ENCODE peak calls at places on chromosomes 6 and 20, in four cellular contexts. R, P, F and Y are unnamed samples.
A peak's percentile ranks its signal among the peaks of the same experiment; 100 is the strongest.

GRCh38 chr20:41009960-41010359 is 18.7 kb upstream of the TOP1 start:
- DNase-seq in P (no peak), R (no peak), F (no peak), Y (peak; percentile 39)

GRCh38 chr6:46210294-46210693 is 39.5 kb upstream of the ENPP5 start:
- DNase-seq in R (no peak), F (no peak), P (no peak), Y (no peak)

GRCh38 chr20:24952376-24953203 is 3.5 kb downstream of the CST7 start:
- DNase-seq in F (no peak), P (no peak), R (no peak), Y (no peak)

GRCh38 chr20:34546751-34547181 is 11.8 kb upstream of the MAP1LC3A start:
- DNase-seq in P (no peak), F (no peak), R (no peak), Y (no peak)

GRCh38 chr20:59120491-59120890 is 43.1 kb upstream of the ZNF831 start:
- DNase-seq in P (peak; percentile 72), R (no peak), F (no peak), Y (no peak)

GRCh38 chr6:4759997-4760396 is 16.2 kb upstream of the CDYL start:
- DNase-seq in R (no peak), F (no peak), P (no peak), Y (no peak)

GRCh38 chr6:166904101-166904746 is 52.1 kb downstream of the RNASET2 start:
- DNase-seq in P (no peak), F (no peak), R (no peak), Y (no peak)

GRCh38 chr6:140101367-140101766 is 726.9 kb upstream of the CITED2 start:
- DNase-seq in F (peak; percentile 47), R (peak; percentile 32), P (no peak), Y (no peak)

GRCh38 chr6:142444388-142444787 is 142.6 kb downstream of the ADGRG6 start:
- DNase-seq in P (no peak), F (no peak), R (peak; percentile 28), Y (peak; percentile 47)
- H3K4me3 ChIP-seq in P (no peak overlapping the region), F (no peak overlapping the region), R (no peak overlapping the region), Y (no peak overlapping the region)

DNA sequence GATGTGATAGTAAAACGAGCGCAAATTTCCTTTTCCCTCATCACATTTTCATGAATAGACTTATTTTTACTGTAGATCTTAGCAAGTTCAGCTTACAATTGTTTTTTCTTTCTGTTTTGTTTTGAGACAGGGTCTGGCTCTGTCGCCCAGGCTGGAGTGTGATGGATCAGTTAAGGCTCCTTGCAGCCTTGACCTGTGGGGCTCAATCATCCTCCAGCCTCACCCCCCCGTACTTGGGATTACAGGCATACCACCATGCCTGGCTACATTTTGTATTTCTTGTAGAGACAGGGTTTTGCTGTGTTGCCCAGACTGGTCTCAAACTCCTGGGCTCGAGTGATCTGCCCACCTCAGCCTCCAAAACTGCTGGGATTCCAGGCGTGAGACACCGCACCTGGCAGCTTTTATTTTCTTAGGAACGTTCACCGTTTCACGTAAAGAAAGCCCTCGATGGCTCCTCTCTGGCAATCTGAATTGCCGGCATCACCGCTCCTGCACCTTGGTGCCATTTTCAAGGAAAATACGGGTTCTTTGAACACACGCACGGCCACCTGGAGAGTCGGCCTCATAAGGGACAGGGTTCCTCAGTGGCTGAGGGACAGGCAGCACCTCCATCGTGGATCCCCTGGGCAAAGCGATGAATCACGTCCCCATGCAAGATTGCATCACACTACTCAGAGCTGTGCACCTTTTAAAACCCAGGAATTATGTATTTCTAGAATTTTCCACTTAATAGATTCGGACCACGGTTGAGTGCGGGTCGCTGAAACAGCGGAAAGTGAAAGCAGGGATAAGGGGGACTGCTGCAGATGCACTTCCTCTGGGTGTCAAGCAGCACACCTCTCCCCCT is 78.7 kb downstream of the IRF4 start:
- DNase-seq in P (no peak), R (no peak), F (no peak), Y (no peak)
- H3K4me3 ChIP-seq in P (no peak overlapping the region), R (no peak overlapping the region), F (no peak overlapping the region), Y (no peak overlapping the region)

DNA sequence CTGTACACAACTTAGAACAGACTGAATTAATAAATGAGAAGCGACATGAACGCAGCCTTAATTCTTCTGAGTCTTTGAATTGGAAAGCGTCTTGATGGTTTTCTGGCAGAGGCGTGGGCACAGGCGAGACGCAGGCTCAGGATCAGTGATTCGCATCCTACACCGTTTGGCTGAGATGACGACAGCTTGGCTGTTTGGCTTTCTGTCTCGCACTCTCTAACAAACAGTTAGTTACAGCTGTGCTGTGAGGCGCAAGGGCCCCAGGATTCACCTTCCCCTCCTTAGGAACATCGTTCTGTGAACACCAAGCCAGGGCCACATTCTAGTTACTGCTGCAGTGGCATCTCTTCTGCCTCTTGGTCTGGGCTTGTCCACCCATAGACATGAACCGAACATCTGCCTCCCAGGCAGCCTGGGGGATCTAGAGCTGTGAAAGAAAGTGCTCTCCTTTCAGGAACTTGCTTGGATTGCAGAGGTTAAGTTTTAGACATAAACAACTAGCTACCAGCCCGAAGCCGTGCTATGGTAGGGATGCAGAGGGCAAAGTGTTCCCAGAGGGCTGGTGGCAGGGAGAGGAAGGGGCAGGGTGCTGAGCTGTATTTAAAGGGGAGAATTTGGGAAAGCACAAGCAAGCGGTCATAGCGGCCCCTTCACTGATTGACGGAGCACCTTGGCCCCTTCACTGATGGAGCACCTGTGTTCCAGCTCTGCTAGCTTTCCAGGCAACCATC is 49.6 kb downstream of the TCP11 start:
- DNase-seq in F (no peak), R (peak; percentile 75), P (no peak), Y (peak; percentile 34)
- H3K4me3 ChIP-seq in F (no peak overlapping the region), R (peak overlapping the region; percentile 11), P (no peak overlapping the region), Y (no peak overlapping the region)

GRCh38 chr6:79631800-79632172 is 657 bp downstream of the SH3BGRL2 start:
- DNase-seq in R (peak; percentile 10), P (no peak), F (no peak), Y (no peak)
- H3K4me3 ChIP-seq in R (peak overlapping the region; percentile 91), P (no peak overlapping the region), F (no peak overlapping the region), Y (peak overlapping the region; percentile 71)

GRCh38 chr6:51479296-51479695 is 608.1 kb downstream of the PKHD1 start:
- DNase-seq in R (no peak), P (no peak), F (no peak), Y (no peak)
- H3K4me3 ChIP-seq in R (no peak overlapping the region), P (no peak overlapping the region), F (no peak overlapping the region), Y (no peak overlapping the region)

GRCh38 chr6:128532110-128532509 is 11.7 kb upstream of the PTPRK start:
- DNase-seq in P (no peak), R (no peak), F (no peak), Y (no peak)
- H3K4me3 ChIP-seq in P (no peak overlapping the region), R (no peak overlapping the region), F (no peak overlapping the region), Y (no peak overlapping the region)

GRCh38 chr20:57287901-57288300 is 21.5 kb upstream of the BMP7 start:
- DNase-seq in R (no peak), P (no peak), F (no peak), Y (no peak)
- H3K4me3 ChIP-seq in R (no peak overlapping the region), P (no peak overlapping the region), F (no peak overlapping the region), Y (no peak overlapping the region)

GRCh38 chr20:52102559-52102958 is 89.0 kb downstream of the ZFP64 start:
- DNase-seq in P (no peak), F (no peak), R (no peak), Y (no peak)

GRCh38 chr20:52104546-52105044 is 87.0 kb downstream of the ZFP64 start:
- DNase-seq in R (peak; percentile 49), F (no peak), P (no peak), Y (no peak)

GRCh38 chr20:52103469-52103910 is 88.1 kb downstream of the ZFP64 start:
- DNase-seq in P (peak; percentile 80), R (peak; percentile 61), F (no peak), Y (no peak)

GRCh38 chr20:52105045-52105572 is 86.5 kb downstream of the ZFP64 start:
- DNase-seq in P (no peak), F (no peak), R (peak; percentile 47), Y (no peak)

GRCh38 chr20:52103911-52104545 is 87.6 kb downstream of the ZFP64 start:
- DNase-seq in P (peak; percentile 90), R (peak; percentile 30), F (no peak), Y (no peak)
- H3K4me3 ChIP-seq in P (peak overlapping the region; percentile 30), R (peak overlapping the region; percentile 73), F (peak overlapping the region; percentile 76), Y (peak overlapping the region; percentile 60)

GRCh38 chr20:8853805-8854338 is 215.0 kb upstream of the PLCB4 start:
- DNase-seq in R (peak; percentile 75), P (peak; percentile 30), F (peak; percentile 71), Y (peak; percentile 47)
- H3K4me3 ChIP-seq in R (peak overlapping the region; percentile 60), P (no peak overlapping the region), F (no peak overlapping the region), Y (no peak overlapping the region)

DNA sequence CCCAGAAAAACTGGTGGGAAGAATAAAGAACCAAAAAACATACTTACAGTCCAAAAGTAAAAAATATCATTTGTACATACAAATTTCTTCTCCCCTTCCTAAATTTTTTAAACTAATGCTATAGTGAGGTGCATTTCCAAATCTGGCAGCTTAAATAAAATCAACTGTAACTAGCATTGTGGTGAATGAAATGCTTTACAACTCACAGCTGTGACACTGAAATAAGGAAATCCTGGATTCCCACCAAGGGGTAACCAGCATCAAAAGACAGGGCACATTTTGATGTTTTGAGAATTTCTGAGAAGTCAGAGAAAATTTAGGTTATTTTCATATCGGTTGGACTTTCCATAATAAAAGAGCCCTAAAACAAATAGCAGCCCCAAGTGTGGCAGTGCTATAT is 27.3 kb downstream of the BACH2 start:
- DNase-seq in P (no peak), R (no peak), F (no peak), Y (no peak)
- H3K4me3 ChIP-seq in P (no peak overlapping the region), R (no peak overlapping the region), F (no peak overlapping the region), Y (no peak overlapping the region)